ENCODE peak calls at places on chromosomes 5 and 9, in four cellular contexts. H, T, W and D are unnamed samples.

GRCh38 chr5:602466-603035 is 9.6 kb upstream of the CEP72 start:
- DNase-seq in H (no peak), T (no peak), W (no peak), D (no peak)

GRCh38 chr5:56881571-56881970 is 27.8 kb upstream of the SETD9 start:
- DNase-seq in W (no peak), H (no peak), T (no peak), D (no peak)

GRCh38 chr9:764986-765385 is 76.5 kb upstream of the DMRT1 start:
- DNase-seq in W (no peak), T (no peak), H (no peak), D (no peak)

GRCh38 chr5:270340-270739 is 1.1 kb upstream of the PDCD6 start:
- DNase-seq in T (no peak), H (no peak), W (no peak), D (no peak)

GRCh38 chr9:137241490-137242328 is 622 bp downstream of the TUBB4B start:
- DNase-seq in W (peak), T (peak), H (peak), D (peak)

GRCh38 chr5:91867799-91868198 is 484.7 kb upstream of the ARRDC3 start:
- DNase-seq in W (no peak), H (no peak), T (no peak), D (no peak)

GRCh38 chr9:103649086-103649485 is 445.0 kb upstream of the SMC2 start:
- DNase-seq in H (no peak), W (no peak), T (no peak), D (no peak)

GRCh38 chr5:64784451-64785025 is 15.8 kb downstream of the CWC27 start:
- DNase-seq in H (peak), T (peak), W (peak), D (peak)

GRCh38 chr9:4862506-4863250 is 69.9 kb downstream of the RCL1 start:
- DNase-seq in W (no peak), T (peak), H (peak), D (no peak)

GRCh38 chr9:2134391-2134790 is 119.2 kb downstream of the SMARCA2 start:
- DNase-seq in W (peak), T (peak), H (peak), D (no peak)

GRCh38 chr9:87641067-87641466 is 84.9 kb upstream of the CTSL start:
- DNase-seq in H (no peak), T (no peak), W (no peak), D (no peak)

GRCh38 chr9:116661037-116661954 is 25.8 kb upstream of the TRIM32 start:
- DNase-seq in T (peak), H (peak), W (peak), D (peak)

GRCh38 chr5:150781706-150782614 is 3.4 kb downstream of the SMIM3 start:
- DNase-seq in T (peak), H (peak), W (peak), D (peak)

GRCh38 chr9:5586391-5586802 is 42.5 kb upstream of the RIC1 start:
- DNase-seq in W (peak), T (peak), H (peak), D (peak)

GRCh38 chr9:85248514-85249312 is 493.0 kb downstream of the AGTPBP1 start:
- DNase-seq in W (peak), T (peak), H (peak), D (peak)

GRCh38 chr5:39417979-39418378 is 6.8 kb downstream of the DAB2 start:
- DNase-seq in H (no peak), T (no peak), W (no peak), D (no peak)

GRCh38 chr5:39422036-39422606 is 2.7 kb downstream of the DAB2 start:
- DNase-seq in H (peak), T (no peak), W (no peak), D (no peak)

GRCh38 chr5:39422886-39423285 is 1.9 kb downstream of the DAB2 start:
- DNase-seq in W (no peak), T (no peak), H (no peak), D (no peak)

GRCh38 chr5:39420482-39421145 is 4.2 kb downstream of the DAB2 start:
- DNase-seq in W (peak), T (peak), H (peak), D (peak)

DNA sequence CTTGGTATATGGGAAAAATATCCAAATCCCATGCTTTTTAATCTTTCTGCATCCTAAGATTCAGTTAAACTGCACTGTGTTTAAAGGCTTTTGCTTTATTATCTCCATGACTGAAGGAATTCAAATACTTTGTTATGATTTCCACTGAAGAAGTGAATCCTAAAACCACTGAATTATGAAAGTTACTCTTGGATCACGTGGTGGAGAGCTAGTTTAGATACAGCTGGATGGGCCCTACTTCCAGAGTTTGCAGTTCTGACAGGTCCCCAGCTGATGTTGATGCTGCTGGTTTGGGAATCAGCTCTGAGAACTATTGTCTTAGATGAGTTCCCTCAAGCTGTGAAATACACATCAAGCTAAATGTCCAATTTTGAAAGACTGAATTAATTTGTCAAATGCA is 5.0 kb downstream of the DAB2 start:
- DNase-seq in T (no peak), H (peak), W (no peak), D (no peak)
- TF ChIP-seq CTCF in T (no peak), H (no peak), W (no peak), D (no peak)

DNA sequence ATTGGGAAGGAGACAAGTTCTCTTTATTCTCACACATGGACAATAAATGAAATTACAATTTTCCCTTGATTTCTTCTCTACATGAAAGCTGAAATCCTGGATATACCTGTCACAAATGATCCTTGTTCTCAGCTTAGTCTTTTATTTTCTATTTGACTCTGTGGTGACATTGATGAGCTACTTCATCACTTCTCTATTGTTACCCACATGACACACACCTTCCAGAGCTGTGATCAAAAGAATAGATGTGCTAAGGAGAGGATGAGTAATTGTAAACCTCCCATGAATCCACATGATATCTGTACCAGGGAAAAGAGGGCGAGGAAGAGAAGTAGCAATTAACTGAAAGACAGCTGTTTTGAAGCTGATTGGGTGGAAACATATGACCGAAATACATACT is 102.0 kb downstream of the CAVIN4 start:
- DNase-seq in W (no peak), T (no peak), H (no peak), D (no peak)
- TF ChIP-seq CTCF in W (no peak), T (no peak), H (no peak), D (no peak)

DNA sequence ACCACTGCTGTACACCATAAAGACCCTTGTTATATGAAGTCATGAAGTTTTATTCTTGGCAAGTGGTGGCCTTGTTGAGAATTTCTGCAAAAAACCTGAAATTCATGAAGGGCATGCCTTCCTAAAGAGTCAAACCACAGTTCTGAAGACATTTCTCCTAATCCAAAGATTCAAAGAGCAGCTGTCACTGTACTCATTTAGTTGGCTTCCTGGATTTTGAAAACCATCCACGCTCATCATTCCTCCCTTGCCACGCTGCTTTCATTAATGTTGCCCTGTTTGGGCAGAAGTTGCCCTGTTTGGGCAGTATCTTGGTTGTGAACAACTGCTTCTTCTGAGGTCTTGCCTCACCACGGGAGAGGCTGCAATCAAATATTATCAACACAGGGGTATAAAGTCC is 560.3 kb upstream of the TLE4 start:
- DNase-seq in T (no peak), H (no peak), W (no peak), D (no peak)
- TF ChIP-seq CTCF in T (no peak), H (no peak), W (no peak), D (no peak)

GRCh38 chr5:166695311-166695710 is 1596.1 kb upstream of the WWC1 start:
- DNase-seq in W (no peak), H (no peak), T (no peak), D (no peak)

GRCh38 chr5:166699616-166700015 is 1591.8 kb upstream of the WWC1 start:
- DNase-seq in H (no peak), W (no peak), T (no peak), D (no peak)
- TF ChIP-seq CTCF in H (no peak), W (no peak), T (no peak), D (no peak)

GRCh38 chr9:9352877-9353481 is 1259.8 kb downstream of the PTPRD start:
- DNase-seq in W (peak), H (peak), T (peak), D (no peak)
- TF ChIP-seq CTCF in W (peak), H (peak), T (peak), D (peak)

GRCh38 chr9:35816708-35817107 is 1.9 kb upstream of the HINT2 start:
- DNase-seq in T (no peak), W (no peak), H (no peak), D (no peak)
- TF ChIP-seq CTCF in T (no peak), W (no peak), H (no peak), D (peak)

DNA sequence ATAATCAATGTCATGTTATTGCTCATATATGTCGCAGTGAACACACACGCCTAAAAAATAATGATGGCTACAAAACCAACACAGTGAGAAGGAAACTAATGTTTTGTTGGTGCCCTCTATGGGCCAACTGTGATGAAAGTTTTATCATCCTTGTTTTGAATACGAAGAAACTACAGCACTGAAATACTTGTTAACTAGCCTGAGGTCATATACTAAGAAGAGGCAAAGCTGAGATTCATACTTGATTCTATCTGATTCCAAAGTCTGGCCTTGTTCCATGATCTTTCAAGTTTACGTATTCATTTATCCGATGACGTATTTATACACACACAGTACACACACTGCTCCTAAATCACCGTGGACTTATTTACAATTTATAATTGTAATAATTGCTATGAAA is 16.1 kb upstream of the DRD1 start:
- DNase-seq in W (no peak), T (peak), H (peak), D (peak)
- TF ChIP-seq CTCF in W (peak), T (peak), H (peak), D (peak)

GRCh38 chr5:42655982-42656660 is 100.5 kb upstream of the CCDC152 start:
- DNase-seq in H (peak), W (no peak), T (peak), D (no peak)

GRCh38 chr5:42653705-42654104 is 102.9 kb upstream of the CCDC152 start:
- DNase-seq in H (no peak), W (no peak), T (no peak), D (no peak)

GRCh38 chr5:42654645-42655044 is 102.0 kb upstream of the CCDC152 start:
- DNase-seq in H (no peak), T (no peak), W (no peak), D (no peak)

DNA sequence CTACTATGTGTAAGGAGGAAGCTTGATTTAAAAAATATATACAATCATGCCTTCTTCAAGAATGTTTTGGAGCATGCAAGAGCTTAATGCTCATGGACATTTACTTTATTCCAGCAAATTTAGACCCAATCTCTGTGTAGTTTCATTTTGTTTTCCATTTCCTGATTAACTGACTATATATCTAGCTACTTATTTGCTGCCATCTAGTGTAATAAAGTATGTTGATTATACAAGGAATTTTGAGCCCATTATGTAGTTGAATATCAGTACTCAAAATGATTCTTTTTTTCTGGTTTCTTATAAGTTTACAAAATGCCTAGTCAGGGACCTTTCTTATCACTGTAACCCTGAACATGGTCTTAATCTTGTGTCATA is 100.0 kb upstream of the CCDC152 start:
- DNase-seq in H (peak), T (peak), W (no peak), D (no peak)
- TF ChIP-seq CTCF in H (peak), T (no peak), W (no peak), D (peak)

DNA sequence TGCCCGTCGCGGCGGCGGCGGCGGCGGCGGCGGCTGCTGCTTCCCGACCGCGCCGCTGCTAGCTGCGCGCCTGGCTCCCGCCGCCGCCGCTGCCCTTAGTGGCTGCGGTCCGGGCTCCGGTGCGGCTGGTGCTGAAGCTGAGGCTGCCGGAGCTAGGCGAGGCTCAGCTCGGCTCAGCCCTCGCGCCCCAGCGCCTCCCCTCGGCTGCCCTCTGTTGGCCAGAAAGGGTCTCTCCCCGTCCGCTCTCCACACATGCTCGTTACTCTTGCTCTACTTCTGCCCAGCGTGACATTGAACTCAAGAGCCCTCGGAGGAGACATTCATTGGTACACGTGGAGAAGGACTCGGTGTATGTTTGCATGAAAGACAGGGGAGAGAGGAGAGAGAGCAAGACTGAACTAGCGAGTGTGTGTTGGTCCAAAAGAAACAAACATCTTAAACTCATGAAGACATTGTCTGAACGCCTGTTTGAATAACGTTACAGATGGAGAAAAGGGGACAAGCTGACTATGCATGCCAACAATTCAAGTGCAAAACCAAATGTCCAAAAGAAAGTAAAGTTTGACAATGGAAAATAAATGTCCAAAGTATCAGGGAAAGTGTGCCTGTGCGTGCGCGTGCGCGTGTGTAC is at the start of gene HCN1:
- DNase-seq in H (peak), T (peak), W (peak), D (no peak)
- TF ChIP-seq CTCF in H (peak), T (peak), W (peak), D (peak)

GRCh38 chr9:14441976-14442651 is 128.2 kb upstream of the NFIB start:
- DNase-seq in H (peak), W (no peak), T (peak), D (no peak)
- TF ChIP-seq CTCF in H (peak), W (peak), T (peak), D (peak)